ENCODE peak calls at places on chromosomes 13 and 19, in eight cellular contexts. W is ovary, E is glutamatergic neuron, P is nephron progenitor cell, G is lower leg skin, F is GM10248, K is neural crest cell, J is HFF-Myc. Q is an unnamed sample.

GRCh38 chr13:28048768-28049167 is 51.6 kb downstream of the FLT3 start:
- DNase-seq in J (no peak), F (no peak), G (no peak), K (no peak), P (no peak), E (no peak), W (no peak), Q (no peak)

GRCh38 chr13:111568290-111568689 is 247.8 kb downstream of the TEX29 start:
- DNase-seq in E (no peak), W (no peak), J (no peak), F (no peak), G (no peak), K (no peak), P (no peak), Q (no peak)

GRCh38 chr19:10812902-10813404 is 23.1 kb downstream of the TMED1 start:
- DNase-seq in F (no peak), E (no peak), G (no peak), P (no peak), J (peak; percentile 91), K (no peak), W (no peak), Q (no peak)

GRCh38 chr13:46373623-46374022 is 13.4 kb downstream of the RUBCNL start:
- DNase-seq in E (no peak), W (no peak), G (no peak), F (no peak), P (no peak), K (no peak), J (no peak), Q (no peak)

GRCh38 chr13:24664726-24665409 is 15.3 kb upstream of the ATP12A start:
- DNase-seq in F (no peak), P (no peak), J (no peak), K (no peak), E (no peak), G (peak; percentile 20), W (no peak), Q (no peak)

GRCh38 chr19:49419173-49419572 is 4.1 kb downstream of the PTH2 start:
- DNase-seq in J (no peak), P (no peak), W (no peak), E (no peak), G (no peak), F (no peak), K (no peak), Q (no peak)

GRCh38 chr13:24626449-24626848 is 53.8 kb upstream of the ATP12A start:
- DNase-seq in P (no peak), W (no peak), E (no peak), K (no peak), G (peak; percentile 25), J (no peak), F (no peak), Q (no peak)

GRCh38 chr13:29991343-29991742 is 140.9 kb upstream of the UBL3 start:
- DNase-seq in F (no peak), K (no peak), J (peak; percentile 61), E (no peak), W (no peak), G (no peak), P (no peak), Q (no peak)

GRCh38 chr19:18254546-18255500 is 19.4 kb downstream of the IQCN start:
- DNase-seq in G (no peak), W (peak; percentile 33), K (no peak), F (no peak), J (no peak), P (no peak), E (peak; percentile 39), Q (no peak)

GRCh38 chr19:6062274-6062673 is 48.0 kb downstream of the RFX2 start:
- DNase-seq in K (no peak), P (no peak), F (no peak), E (no peak), J (no peak), G (peak; percentile 89), W (peak; percentile 71), Q (no peak)

GRCh38 chr13:43058318-43058674 is 34.9 kb downstream of the DNAJC15 start:
- DNase-seq in K (no peak), W (no peak), J (peak; percentile 79), E (no peak), F (no peak), G (no peak), P (no peak), Q (no peak)

GRCh38 chr13:42218576-42218975 is 53.4 kb upstream of the AKAP11 start:
- DNase-seq in G (no peak), E (no peak), J (no peak), F (no peak), K (no peak), W (no peak), P (no peak), Q (no peak)

GRCh38 chr13:100588350-100589177 is at the start of gene GGACT:
- DNase-seq in K (peak; percentile 74), P (peak; percentile 77), W (peak; percentile 80), J (no peak), E (peak; percentile 88), G (peak; percentile 93), F (peak; percentile 93), Q (peak; percentile 95)

GRCh38 chr13:28340272-28340793 is 154.6 kb downstream of the FLT1 start:
- DNase-seq in F (no peak), J (no peak), P (no peak), E (no peak), G (no peak), K (no peak), W (no peak), Q (no peak)

GRCh38 chr19:33456076-33456844 is 65.3 kb downstream of the PEPD start:
- DNase-seq in P (no peak), W (no peak), F (no peak), E (peak; percentile 7), G (peak; percentile 68), J (no peak), K (no peak), Q (no peak)

DNA sequence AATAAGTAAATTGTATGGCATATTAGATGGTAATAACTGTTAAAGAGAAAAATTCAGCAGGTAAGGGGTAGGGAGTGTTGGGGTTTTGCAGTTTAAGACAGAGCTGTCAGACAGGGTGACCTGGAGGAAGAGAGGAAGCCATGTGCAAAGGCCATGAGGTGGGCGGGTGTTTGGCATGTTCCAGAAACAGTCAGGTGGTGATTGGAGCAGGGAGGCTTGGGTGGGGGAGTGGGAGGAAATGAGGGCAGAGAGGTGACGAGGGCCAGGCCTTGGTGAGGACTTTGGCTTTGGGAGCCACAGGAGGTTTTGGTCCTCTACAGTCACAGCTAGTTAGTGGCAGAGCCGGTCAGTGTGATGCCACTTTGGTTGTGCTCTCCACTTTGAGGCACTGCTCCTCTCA is 20.1 kb downstream of the RYR1 start:
- DNase-seq in J (no peak), K (no peak), G (no peak), P (no peak), F (no peak), W (no peak), E (no peak), Q (no peak)
- TF ChIP-seq CTCF in J (no peak), K (no peak), G (no peak), P (no peak), F (no peak), W (no peak), E (no peak), Q (no peak)

DNA sequence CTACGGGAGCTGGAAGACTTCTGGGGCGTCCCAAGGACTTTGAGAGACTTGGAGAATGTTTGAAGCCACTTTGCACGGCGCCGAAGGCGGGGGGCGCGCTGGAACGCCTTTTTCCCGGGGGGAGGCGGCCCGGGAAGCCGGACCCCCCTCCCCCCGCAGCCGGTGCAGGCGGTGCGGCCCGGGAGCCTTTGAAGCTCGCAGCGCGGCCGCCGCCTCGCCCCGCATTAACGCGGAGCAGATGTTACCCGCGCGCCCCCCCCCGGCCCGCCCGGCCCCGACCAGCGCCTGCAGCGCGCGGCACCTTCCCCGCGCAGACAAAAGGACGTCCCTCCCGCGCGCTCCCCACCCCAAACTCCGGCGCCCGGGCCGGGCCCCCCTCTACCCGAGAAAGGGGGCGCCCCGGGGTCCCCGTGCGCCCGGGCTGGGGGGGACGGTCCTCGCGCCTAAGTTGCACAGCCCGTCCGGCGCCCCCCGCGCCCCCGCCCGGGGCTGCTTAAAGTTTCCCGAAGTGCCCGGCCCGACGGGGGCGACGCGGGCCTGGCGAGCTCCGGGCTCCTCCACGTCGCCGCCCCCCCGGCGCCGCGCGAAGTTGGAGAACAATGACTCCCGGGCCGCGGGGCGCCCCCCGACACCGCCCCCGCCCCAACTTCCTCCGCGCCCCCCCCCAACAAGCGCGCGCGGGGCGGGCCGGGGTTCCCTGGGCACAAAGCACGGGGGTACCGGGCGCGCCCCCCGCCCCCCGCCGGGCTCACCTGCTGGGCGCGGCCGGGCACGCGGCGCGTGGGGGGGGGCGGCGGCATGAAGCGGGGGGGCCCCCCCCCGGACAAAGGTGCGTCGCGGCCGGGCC is 644 bp downstream of the TCF3 start:
- DNase-seq in G (no peak), E (peak; percentile 48), K (no peak), J (no peak), F (no peak), W (peak; percentile 69), P (peak; percentile 48), Q (no peak)
- TF ChIP-seq CTCF in G (no peak), E (no peak), K (no peak), J (no peak), F (peak; percentile 2), W (no peak), P (no peak), Q (no peak)

GRCh38 chr19:27972291-27973040 is 1240.5 kb downstream of the UQCRFS1 start:
- DNase-seq in P (no peak), J (no peak), E (no peak), F (no peak), G (no peak), K (no peak), W (no peak), Q (no peak)

GRCh38 chr19:27971071-27971470 is 1241.9 kb downstream of the UQCRFS1 start:
- DNase-seq in K (no peak), J (no peak), P (peak; percentile 12), E (no peak), W (no peak), G (no peak), F (no peak), Q (no peak)

GRCh38 chr19:27975419-27976005 is 1237.4 kb downstream of the UQCRFS1 start:
- DNase-seq in P (no peak), J (no peak), E (no peak), G (no peak), F (no peak), K (no peak), W (no peak), Q (no peak)

GRCh38 chr19:27971869-27972268 is 1241.1 kb downstream of the UQCRFS1 start:
- DNase-seq in K (no peak), E (no peak), G (no peak), F (no peak), J (no peak), P (no peak), W (no peak), Q (no peak)

DNA sequence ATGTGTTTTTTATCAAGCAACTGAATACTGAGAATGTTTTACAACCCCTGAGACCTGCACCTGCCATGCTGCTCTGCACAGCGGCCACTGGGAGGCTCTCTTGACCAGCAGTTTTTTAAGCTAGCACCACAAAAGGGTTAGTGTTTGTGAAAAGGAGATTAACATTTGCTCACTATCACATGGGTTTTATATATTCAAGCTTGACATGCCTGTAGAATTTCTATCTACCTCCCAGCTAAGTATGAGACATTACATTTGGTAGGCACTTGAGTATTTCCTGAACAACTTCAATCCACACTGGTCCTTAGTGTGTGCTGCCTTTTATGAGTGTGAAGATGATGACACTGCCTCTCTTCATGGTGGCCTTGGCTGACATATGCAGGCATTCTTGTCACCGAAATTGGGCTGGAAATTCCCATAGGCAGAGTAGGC is 1238.9 kb downstream of the UQCRFS1 start:
- DNase-seq in P (peak; percentile 54), K (peak; percentile 40), J (no peak), G (no peak), F (peak; percentile 18), E (peak; percentile 65), W (peak; percentile 16), Q (no peak)
- TF ChIP-seq CTCF in P (peak; percentile 79), K (peak; percentile 85), J (peak; percentile 51), G (no peak), F (peak; percentile 73), E (peak; percentile 56), W (no peak), Q (peak; percentile 32)

GRCh38 chr19:13430790-13431582 is 75.3 kb downstream of the CACNA1A start:
- DNase-seq in W (peak; percentile 12), J (peak; percentile 19), K (peak; percentile 44), F (peak; percentile 58), P (peak; percentile 49), E (peak; percentile 56), G (no peak), Q (peak; percentile 57)
- TF ChIP-seq CTCF in W (no peak), J (peak; percentile 87), K (peak; percentile 68), F (peak; percentile 80), P (peak; percentile 48), E (peak; percentile 49), G (no peak), Q (peak; percentile 61)